ENCODE peak calls at places on chromosomes 3 and 15, in four cellular contexts. O is PC-3; P is CD8-positive, alpha-beta T cell; M is brain microvascular endothelial cell. R is an unnamed sample.

GRCh38 chr15:96023081-96023480 is 307.4 kb upstream of the NR2F2 start:
- DNase-seq in O (no peak), P (no peak), M (no peak), R (no peak)

GRCh38 chr15:96337354-96337990 is 7.0 kb downstream of the NR2F2 start:
- DNase-seq in O (peak), P (no peak), M (peak), R (no peak)

GRCh38 chr3:54033761-54034160 is 88.6 kb upstream of the CACNA2D3 start:
- DNase-seq in O (no peak), P (no peak), M (no peak), R (no peak)

GRCh38 chr15:32700501-32701150 is 17.2 kb upstream of the GREM1 start:
- DNase-seq in O (peak), P (no peak), M (no peak), R (no peak)

GRCh38 chr3:127458698-127459097 is 131.8 kb downstream of the TPRA1 start:
- DNase-seq in O (no peak), P (no peak), M (no peak), R (no peak)

GRCh38 chr3:12393894-12394293 is 90.4 kb upstream of the TSEN2 start:
- DNase-seq in O (peak), P (no peak), M (no peak), R (no peak)

GRCh38 chr3:22284559-22284958 is 533.5 kb upstream of the ZNF385D start:
- DNase-seq in O (peak), P (no peak), M (peak), R (peak)

GRCh38 chr15:73686781-73687256 is 2.6 kb downstream of the CD276 start:
- DNase-seq in O (peak), P (no peak), M (peak), R (peak)

GRCh38 chr15:23561914-23562313 is 3.6 kb upstream of the MKRN3 start:
- DNase-seq in O (no peak), P (no peak), M (no peak), R (no peak)

GRCh38 chr3:64319391-64319790 is 94.1 kb upstream of the PRICKLE2 start:
- DNase-seq in O (no peak), P (no peak), M (no peak), R (no peak)

GRCh38 chr3:34727700-34728099 is 911.6 kb upstream of the ARPP21 start:
- DNase-seq in O (no peak), P (no peak), M (no peak), R (peak)

GRCh38 chr15:60179786-60180391 is 175.8 kb downstream of the FOXB1 start:
- DNase-seq in O (peak), P (no peak), M (peak), R (peak)

GRCh38 chr3:31219131-31219843 is 313.4 kb upstream of the STT3B start:
- DNase-seq in O (no peak), P (no peak), M (peak), R (no peak)

GRCh38 chr15:97692317-97693015 is 268.0 kb upstream of the ARRDC4 start:
- DNase-seq in O (no peak), P (no peak), M (no peak), R (no peak)

GRCh38 chr3:33658971-33659848 is 58.8 kb downstream of the CLASP2 start:
- DNase-seq in O (no peak), P (peak), M (peak), R (peak)

GRCh38 chr15:57663262-57663661 is 43.3 kb upstream of the POLR2M start:
- DNase-seq in O (no peak), P (no peak), M (no peak), R (no peak)

GRCh38 chr3:155325263-155325835 is 31.9 kb upstream of the STRIT1 start:
- DNase-seq in O (peak), P (no peak), M (no peak), R (no peak)

GRCh38 chr15:93073465-93073952 is 15.5 kb downstream of the RGMA start:
- DNase-seq in O (no peak), P (peak), M (no peak), R (no peak)

GRCh38 chr15:75553659-75554058 is 25.5 kb downstream of the PTPN9 start:
- DNase-seq in O (no peak), P (no peak), M (no peak), R (no peak)

GRCh38 chr3:195753609-195754008 is 32.8 kb downstream of the MUC20 start:
- DNase-seq in O (no peak), P (no peak), M (no peak), R (no peak)

GRCh38 chr15:67927501-67928156 is 87.8 kb upstream of the RNU6-1 start:
- DNase-seq in O (peak), P (no peak), M (peak), R (peak)

GRCh38 chr3:167091186-167091585 is 288.9 kb downstream of the ZBBX start:
- DNase-seq in O (peak), P (no peak), M (no peak), R (no peak)

GRCh38 chr3:64650710-64651109 is 37.1 kb downstream of the ADAMTS9 start:
- DNase-seq in O (no peak), P (no peak), M (peak), R (no peak)

GRCh38 chr3:129482721-129483120 is 42.7 kb downstream of the IFT122 start:
- DNase-seq in O (no peak), P (no peak), M (no peak), R (no peak)

GRCh38 chr15:58856090-58856489 is 77.4 kb downstream of the SLTM start:
- DNase-seq in O (peak), P (no peak), M (peak), R (no peak)

GRCh38 chr15:71591057-71591456 is 219.3 kb upstream of the NR2E3 start:
- DNase-seq in O (peak), P (no peak), M (no peak), R (no peak)

GRCh38 chr15:48565560-48566482 is 79.7 kb downstream of the FBN1 start:
- DNase-seq in O (peak), P (no peak), M (peak), R (peak)

GRCh38 chr3:61562042-61562809 is 855 bp downstream of the PTPRG start:
- DNase-seq in O (no peak), P (no peak), M (no peak), R (peak)

GRCh38 chr15:76983588-76984379 is 11.1 kb upstream of the PSTPIP1 start:
- DNase-seq in O (no peak), P (no peak), M (no peak), R (no peak)

GRCh38 chr3:31908391-31909097 is 72.5 kb downstream of the OSBPL10 start:
- DNase-seq in O (peak), P (no peak), M (no peak), R (no peak)

GRCh38 chr15:39730552-39730951 is 52.1 kb downstream of the FSIP1 start:
- DNase-seq in O (no peak), P (no peak), M (no peak), R (no peak)

GRCh38 chr3:135758961-135759360 is 206.6 kb upstream of the PPP2R3A start:
- DNase-seq in O (no peak), P (no peak), M (no peak), R (no peak)

GRCh38 chr3:145094355-145094941 is 1066.5 kb downstream of the PLOD2 start:
- DNase-seq in O (peak), P (no peak), M (peak), R (peak)

GRCh38 chr3:140117111-140117526 is 182.1 kb downstream of the CLSTN2 start:
- DNase-seq in O (no peak), P (no peak), M (no peak), R (no peak)

GRCh38 chr15:83310521-83311456 is 26.3 kb upstream of the BNC1 start:
- DNase-seq in O (peak), P (no peak), M (no peak), R (no peak)

GRCh38 chr3:56102034-56102433 is 366.2 kb downstream of the ERC2 start:
- DNase-seq in O (no peak), P (no peak), M (no peak), R (no peak)

GRCh38 chr3:44418549-44418948 is 58.9 kb downstream of the ZNF445 start:
- DNase-seq in O (peak), P (no peak), M (no peak), R (no peak)
- TF ChIP-seq CTCF in O (peak), P (no peak), M (peak), R (peak)

DNA sequence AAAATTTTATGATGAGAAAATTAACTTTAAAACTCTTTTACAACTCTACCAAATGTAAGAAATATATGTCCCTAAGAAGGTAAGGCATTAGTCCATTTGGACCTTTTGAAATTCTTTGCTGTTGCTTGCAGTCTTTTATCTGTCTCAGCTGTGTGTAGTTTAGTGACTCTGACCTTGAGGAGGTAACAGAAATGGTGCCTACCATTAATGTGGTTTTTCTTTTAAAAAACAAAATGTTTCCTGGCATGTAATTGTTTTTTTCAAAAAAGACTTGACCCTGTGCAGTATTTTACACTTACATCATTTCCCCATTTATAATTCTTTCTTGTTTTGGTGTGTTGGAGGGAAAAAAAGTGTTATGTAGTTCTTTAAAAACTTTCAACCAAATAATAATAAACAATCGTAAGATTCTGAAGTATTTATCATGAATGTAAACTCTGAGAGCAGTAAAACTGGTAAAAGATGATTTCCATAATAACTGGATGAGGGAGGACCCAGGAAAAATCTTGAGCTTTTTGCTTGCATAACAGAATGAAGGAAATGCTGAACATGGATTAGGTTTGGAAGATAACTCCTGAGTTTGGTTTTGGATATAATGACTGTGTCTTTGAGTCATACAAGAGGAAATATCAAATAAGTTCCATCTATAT is 225.1 kb downstream of the CHST2 start:
- DNase-seq in O (no peak), P (no peak), M (no peak), R (no peak)
- H3K27ac ChIP-seq in O (no peak), P (no peak), M (no peak), R (no peak)

GRCh38 chr3:13883681-13884080 is 3.8 kb upstream of the WNT7A start:
- DNase-seq in O (no peak), P (no peak), M (no peak), R (no peak)

GRCh38 chr3:13884851-13885703 is 5.2 kb upstream of the WNT7A start:
- DNase-seq in O (peak), P (peak), M (no peak), R (peak)

GRCh38 chr3:13887746-13888300 is 8.0 kb upstream of the WNT7A start:
- DNase-seq in O (no peak), P (no peak), M (no peak), R (no peak)

GRCh38 chr3:13886593-13887129 is 6.8 kb upstream of the WNT7A start:
- DNase-seq in O (no peak), P (no peak), M (no peak), R (no peak)

DNA sequence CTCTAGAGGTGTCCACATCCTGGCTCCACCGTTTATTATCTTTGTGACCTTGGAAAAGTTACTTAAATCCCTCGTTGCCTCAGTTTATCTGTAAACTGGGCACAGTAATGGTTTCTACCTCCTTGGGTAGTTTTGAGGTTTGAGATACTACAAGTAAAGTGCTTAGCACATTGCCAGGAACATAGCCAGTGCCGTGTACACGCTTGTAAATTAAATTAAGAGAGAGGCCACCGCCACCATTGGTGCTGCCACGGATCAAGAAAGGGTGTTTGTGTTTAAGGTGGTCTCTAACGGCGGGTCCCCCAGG is 5.8 kb upstream of the WNT7A start:
- DNase-seq in O (no peak), P (no peak), M (no peak), R (no peak)
- TF ChIP-seq CTCF in O (no peak), P (peak), M (no peak), R (no peak)

GRCh38 chr15:29789871-29790270 is 32.4 kb downstream of the TJP1 start:
- DNase-seq in O (no peak), P (no peak), M (no peak), R (no peak)
- H3K27ac ChIP-seq in O (no peak), P (no peak), M (no peak), R (no peak)

R was measured in foreskin keratinocyte.